ENCODE peak calls at places on chromosomes 11 and 22, in four cellular contexts. X, T, H and L are unnamed samples.

GRCh38 chr11:85941380-85941973 is 86.3 kb downstream of the CCDC83 start:
- DNase-seq in X (peak; percentile 72), T (no peak), H (peak; percentile 39), L (peak; percentile 76)

GRCh38 chr22:49517211-49517610 is 310.5 kb downstream of the BRD1 start:
- DNase-seq in X (no peak), T (no peak), H (no peak), L (no peak)

GRCh38 chr11:13009476-13009920 is 382 bp downstream of the RASSF10 start:
- DNase-seq in X (no peak), T (no peak), H (no peak), L (no peak)

GRCh38 chr11:68008381-68009337 is 1.5 kb upstream of the ALDH3B1 start:
- DNase-seq in X (no peak), T (peak; percentile 49), H (no peak), L (no peak)

GRCh38 chr11:73564903-73565302 is 33.0 kb downstream of the FAM168A start:
- DNase-seq in X (no peak), T (no peak), H (no peak), L (no peak)

GRCh38 chr11:29343465-29344333 is 673.1 kb downstream of the KCNA4 start:
- DNase-seq in X (peak; percentile 72), T (no peak), H (peak; percentile 54), L (peak; percentile 12)

GRCh38 chr11:3139086-3139440 is 26.0 kb downstream of the OSBPL5 start:
- DNase-seq in X (no peak), T (no peak), H (no peak), L (no peak)

GRCh38 chr11:65279713-65280459 is 18.1 kb downstream of the POLA2 start:
- DNase-seq in X (peak; percentile 93), T (no peak), H (peak; percentile 77), L (peak; percentile 56)

GRCh38 chr11:76232026-76232665 is 25.8 kb upstream of the WNT11 start:
- DNase-seq in X (no peak), T (peak; percentile 47), H (no peak), L (no peak)

GRCh38 chr11:102810943-102811528 is 13.1 kb upstream of the MMP1 start:
- DNase-seq in X (peak; percentile 55), T (no peak), H (no peak), L (no peak)

GRCh38 chr11:35364101-35364780 is 55.1 kb downstream of the SLC1A2 start:
- DNase-seq in X (peak; percentile 94), T (no peak), H (peak; percentile 82), L (peak; percentile 58)

GRCh38 chr11:16863382-16863781 is 124.9 kb downstream of the C11orf58 start:
- DNase-seq in X (peak; percentile 47), T (no peak), H (no peak), L (no peak)

GRCh38 chr11:113242767-113243397 is 71.5 kb upstream of the TTC12 start:
- DNase-seq in X (peak; percentile 88), T (no peak), H (no peak), L (no peak)